ENCODE peak calls at places on chromosomes 1 and 21, in six cellular contexts. One of them, this sample, is unnamed.

GRCh38 chr1:201471772-201472171 is 2.8 kb upstream of the PHLDA3 start:
- DNase-seq in GM12878: no peak
- DNase-seq in A549: no peak
- DNase-seq in HepG2: no peak
- DNase-seq in K562: no peak
- DNase-seq in endothelial cell of umbilical vein: no peak
- DNase-seq in this sample: no peak

GRCh38 chr21:37829043-37829442 is 87.2 kb downstream of the KCNJ6 start:
- DNase-seq in GM12878: no peak
- DNase-seq in A549: no peak
- DNase-seq in HepG2: no peak
- DNase-seq in K562: no peak
- DNase-seq in endothelial cell of umbilical vein: no peak
- DNase-seq in this sample: peak

GRCh38 chr21:42360317-42360716 is 6.0 kb downstream of the TFF1 start:
- DNase-seq in GM12878: no peak
- DNase-seq in A549: peak
- DNase-seq in HepG2: peak
- DNase-seq in K562: peak
- DNase-seq in endothelial cell of umbilical vein: no peak
- DNase-seq in this sample: peak

GRCh38 chr1:2322065-2322571 is 69.2 kb downstream of the MORN1 start:
- DNase-seq in GM12878: no peak
- DNase-seq in A549: no peak
- DNase-seq in HepG2: peak
- DNase-seq in K562: no peak
- DNase-seq in endothelial cell of umbilical vein: peak
- DNase-seq in this sample: no peak

GRCh38 chr1:214494706-214495105 is 56.7 kb downstream of the PTPN14 start:
- DNase-seq in GM12878: no peak
- DNase-seq in A549: peak
- DNase-seq in HepG2: no peak
- DNase-seq in K562: no peak
- DNase-seq in endothelial cell of umbilical vein: no peak
- DNase-seq in this sample: no peak

GRCh38 chr1:76185207-76185606 is 110.7 kb downstream of the ST6GALNAC3 start:
- DNase-seq in GM12878: no peak
- DNase-seq in A549: no peak
- DNase-seq in HepG2: no peak
- DNase-seq in K562: no peak
- DNase-seq in endothelial cell of umbilical vein: no peak
- DNase-seq in this sample: no peak

GRCh38 chr1:93705897-93706500 is 24.4 kb upstream of the BCAR3 start:
- DNase-seq in GM12878: no peak
- DNase-seq in A549: peak
- DNase-seq in HepG2: no peak
- DNase-seq in K562: no peak
- DNase-seq in endothelial cell of umbilical vein: no peak
- DNase-seq in this sample: peak

GRCh38 chr1:9195651-9196050 is 38.9 kb upstream of the H6PD start:
- DNase-seq in GM12878: no peak
- DNase-seq in A549: no peak
- DNase-seq in HepG2: no peak
- DNase-seq in K562: no peak
- DNase-seq in endothelial cell of umbilical vein: no peak
- DNase-seq in this sample: no peak

GRCh38 chr1:203271018-203271743 is 34.1 kb upstream of the BTG2 start:
- DNase-seq in GM12878: no peak
- DNase-seq in A549: peak
- DNase-seq in HepG2: no peak
- DNase-seq in K562: peak
- DNase-seq in endothelial cell of umbilical vein: peak
- DNase-seq in this sample: peak

GRCh38 chr1:153540394-153541361 is at the start of gene S100A5:
- DNase-seq in GM12878: no peak
- DNase-seq in A549: no peak
- DNase-seq in HepG2: no peak
- DNase-seq in K562: peak
- DNase-seq in endothelial cell of umbilical vein: no peak
- DNase-seq in this sample: peak

GRCh38 chr1:174060090-174060489 is 37.9 kb upstream of the RC3H1 start:
- DNase-seq in GM12878: no peak
- DNase-seq in A549: no peak
- DNase-seq in HepG2: no peak
- DNase-seq in K562: no peak
- DNase-seq in endothelial cell of umbilical vein: no peak
- DNase-seq in this sample: no peak

GRCh38 chr1:243320224-243320623 is 64.4 kb downstream of the SDCCAG8 start:
- DNase-seq in GM12878: no peak
- DNase-seq in A549: no peak
- DNase-seq in HepG2: no peak
- DNase-seq in K562: no peak
- DNase-seq in endothelial cell of umbilical vein: no peak
- DNase-seq in this sample: no peak

GRCh38 chr1:197917813-197918646 is 858 bp downstream of the LHX9 start:
- DNase-seq in GM12878: no peak
- DNase-seq in A549: peak
- DNase-seq in HepG2: no peak
- DNase-seq in K562: no peak
- DNase-seq in endothelial cell of umbilical vein: peak
- DNase-seq in this sample: peak

GRCh38 chr1:121586369-121587229 is 401.8 kb downstream of the SRGAP2C start:
- DNase-seq in GM12878: no peak
- DNase-seq in A549: no peak
- DNase-seq in HepG2: peak
- DNase-seq in K562: peak
- DNase-seq in endothelial cell of umbilical vein: no peak
- DNase-seq in this sample: peak

GRCh38 chr1:6028042-6028895 is 17.4 kb upstream of the KCNAB2 start:
- DNase-seq in GM12878: no peak
- DNase-seq in A549: no peak
- DNase-seq in HepG2: no peak
- DNase-seq in K562: no peak
- DNase-seq in endothelial cell of umbilical vein: no peak
- DNase-seq in this sample: peak

GRCh38 chr21:42768324-42769121 is 110.8 kb downstream of the WDR4 start:
- DNase-seq in GM12878: no peak
- DNase-seq in A549: no peak
- DNase-seq in HepG2: no peak
- DNase-seq in K562: no peak
- DNase-seq in endothelial cell of umbilical vein: no peak
- DNase-seq in this sample: no peak

GRCh38 chr1:192550922-192551534 is 24.5 kb upstream of the RGS1 start:
- DNase-seq in GM12878: peak
- DNase-seq in A549: peak
- DNase-seq in HepG2: no peak
- DNase-seq in K562: no peak
- DNase-seq in endothelial cell of umbilical vein: peak
- DNase-seq in this sample: peak

GRCh38 chr1:97603776-97604175 is 317.1 kb downstream of the DPYD start:
- DNase-seq in GM12878: no peak
- DNase-seq in A549: no peak
- DNase-seq in HepG2: no peak
- DNase-seq in K562: no peak
- DNase-seq in endothelial cell of umbilical vein: peak
- DNase-seq in this sample: no peak

GRCh38 chr1:191608367-191608766 is 549.9 kb upstream of the RGS18 start:
- DNase-seq in GM12878: no peak
- DNase-seq in A549: peak
- DNase-seq in HepG2: peak
- DNase-seq in K562: no peak
- DNase-seq in endothelial cell of umbilical vein: no peak
- DNase-seq in this sample: peak

GRCh38 chr1:916173-917075 is 7.3 kb upstream of the SAMD11 start:
- DNase-seq in GM12878: no peak
- DNase-seq in A549: no peak
- DNase-seq in HepG2: no peak
- DNase-seq in K562: no peak
- DNase-seq in endothelial cell of umbilical vein: no peak
- DNase-seq in this sample: peak

GRCh38 chr1:167297222-167298214 is 76.8 kb downstream of the POU2F1 start:
- DNase-seq in GM12878: no peak
- DNase-seq in A549: peak
- DNase-seq in HepG2: peak
- DNase-seq in K562: no peak
- DNase-seq in endothelial cell of umbilical vein: peak
- DNase-seq in this sample: peak

GRCh38 chr21:19507682-19508260 is 1104.2 kb upstream of the TMPRSS15 start:
- DNase-seq in GM12878: no peak
- DNase-seq in A549: peak
- DNase-seq in HepG2: no peak
- DNase-seq in K562: peak
- DNase-seq in endothelial cell of umbilical vein: no peak
- DNase-seq in this sample: peak

GRCh38 chr1:53293123-53293522 is 34.7 kb downstream of the LRP8 start:
- DNase-seq in GM12878: no peak
- DNase-seq in A549: no peak
- DNase-seq in HepG2: no peak
- DNase-seq in K562: no peak
- DNase-seq in endothelial cell of umbilical vein: peak
- DNase-seq in this sample: no peak

DNA sequence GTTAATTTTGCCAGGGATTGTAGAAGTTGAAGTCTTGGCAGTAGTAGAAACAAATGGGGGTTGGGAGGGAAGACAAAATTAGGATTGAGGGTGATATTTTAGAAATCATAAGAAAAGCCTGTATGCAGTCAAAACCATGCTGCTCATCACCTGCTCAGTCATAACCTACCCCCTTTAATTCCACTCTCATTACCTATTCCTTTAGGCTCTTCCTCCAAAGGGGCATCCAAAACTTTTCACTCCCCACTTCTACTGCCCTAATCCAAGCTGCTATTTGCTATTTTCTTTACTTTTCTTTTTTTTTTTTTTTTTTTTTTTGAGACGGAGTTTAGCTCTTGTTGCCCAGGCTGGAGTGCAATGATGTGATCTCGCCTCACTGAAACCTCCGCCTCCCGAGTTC is 11.5 kb downstream of the H3-3A start:
- DNase-seq in GM12878: no peak
- DNase-seq in A549: no peak
- DNase-seq in HepG2: no peak
- DNase-seq in K562: no peak
- DNase-seq in endothelial cell of umbilical vein: no peak
- DNase-seq in this sample: no peak
- TF ChIP-seq POLR2A in GM12878: peak
- TF ChIP-seq POLR2A in A549: no peak
- TF ChIP-seq POLR2A in HepG2: no peak
- TF ChIP-seq POLR2A in K562: peak
- TF ChIP-seq POLR2A in endothelial cell of umbilical vein: no peak
- TF ChIP-seq POLR2A in this sample: no peak

DNA sequence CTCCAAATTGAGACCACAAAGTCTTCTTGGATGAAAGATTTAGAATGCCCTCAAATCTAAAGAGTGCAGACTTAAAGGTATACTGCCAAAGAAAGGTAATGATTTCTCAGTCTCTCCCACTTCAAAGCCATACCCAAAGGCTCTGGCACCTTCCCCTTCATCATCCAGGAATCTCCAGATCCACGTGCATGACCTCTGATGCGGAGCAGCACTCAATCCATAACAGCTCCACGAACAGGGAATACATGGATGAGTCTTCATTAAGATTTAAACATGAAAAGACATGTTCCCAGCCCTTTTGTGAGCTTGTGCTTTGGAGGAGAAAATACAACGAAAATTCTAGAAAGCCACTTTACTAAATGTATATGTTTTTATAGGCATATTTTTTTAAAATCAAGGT is 453.9 kb downstream of the DSCAM start:
- DNase-seq in GM12878: no peak
- DNase-seq in A549: no peak
- DNase-seq in HepG2: no peak
- DNase-seq in K562: no peak
- DNase-seq in endothelial cell of umbilical vein: no peak
- DNase-seq in this sample: no peak
- TF ChIP-seq MYC in GM12878: no peak
- TF ChIP-seq MYC in A549: no peak
- TF ChIP-seq MYC in HepG2: no peak
- TF ChIP-seq MYC in K562: no peak
- TF ChIP-seq MYC in endothelial cell of umbilical vein: no peak
- TF ChIP-seq MYC in this sample: no peak

DNA sequence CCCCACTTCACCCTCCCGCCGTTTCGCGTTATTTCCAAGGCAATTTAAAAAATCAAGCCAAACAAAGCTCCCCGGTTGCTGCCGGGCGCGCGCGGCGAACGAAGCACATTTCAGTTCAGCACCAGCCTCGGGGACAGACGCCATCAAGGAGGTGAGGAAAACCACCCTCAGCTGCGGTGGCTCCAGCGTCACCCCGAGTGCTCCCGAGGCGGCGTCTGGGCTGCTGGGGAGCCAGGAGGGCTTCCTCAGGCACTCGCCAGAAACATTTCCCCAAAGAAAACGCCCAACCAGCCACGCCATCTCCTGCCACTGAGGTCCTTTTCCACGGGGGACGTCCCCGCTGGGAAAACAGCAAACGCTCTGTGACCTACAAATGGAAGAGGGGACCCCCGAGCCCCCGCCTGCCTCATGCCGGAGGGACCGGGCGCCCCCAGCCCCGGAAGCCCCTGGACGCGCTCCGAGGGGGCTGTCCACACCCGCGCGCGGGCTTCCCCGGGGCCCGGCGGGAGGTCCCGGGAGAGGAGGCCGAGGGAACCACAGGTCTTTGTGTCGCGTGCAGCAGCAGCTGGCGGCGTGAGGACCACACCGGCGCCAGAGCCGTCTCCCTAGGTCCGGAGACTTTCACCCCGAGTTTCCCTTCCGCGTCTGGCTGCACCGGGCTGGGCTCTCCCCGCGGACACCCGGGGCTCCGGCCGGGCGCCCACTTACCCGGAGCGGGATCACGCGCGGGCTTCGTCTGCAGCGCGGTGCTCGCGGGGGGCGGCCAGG is 446 bp downstream of the GNG4 start:
- DNase-seq in GM12878: no peak
- DNase-seq in A549: peak
- DNase-seq in HepG2: peak
- DNase-seq in K562: no peak
- DNase-seq in endothelial cell of umbilical vein: peak
- DNase-seq in this sample: peak
- H3K4me3 ChIP-seq in GM12878: peak
- H3K4me3 ChIP-seq in A549: peak
- H3K4me3 ChIP-seq in HepG2: peak
- H3K4me3 ChIP-seq in K562: no peak
- H3K4me3 ChIP-seq in endothelial cell of umbilical vein: peak
- H3K4me3 ChIP-seq in this sample: peak

GRCh38 chr21:43787180-43787533 is 2.2 kb upstream of the RRP1 start:
- DNase-seq in GM12878: no peak
- DNase-seq in A549: no peak
- DNase-seq in HepG2: no peak
- DNase-seq in K562: no peak
- DNase-seq in endothelial cell of umbilical vein: no peak
- DNase-seq in this sample: peak

GRCh38 chr21:43786423-43787179 is 2.8 kb upstream of the RRP1 start:
- DNase-seq in GM12878: no peak
- DNase-seq in A549: no peak
- DNase-seq in HepG2: no peak
- DNase-seq in K562: no peak
- DNase-seq in endothelial cell of umbilical vein: no peak
- DNase-seq in this sample: peak

GRCh38 chr21:43792406-43792805 is 3.0 kb downstream of the RRP1 start:
- DNase-seq in GM12878: no peak
- DNase-seq in A549: no peak
- DNase-seq in HepG2: no peak
- DNase-seq in K562: no peak
- DNase-seq in endothelial cell of umbilical vein: no peak
- DNase-seq in this sample: no peak

GRCh38 chr21:43790053-43790524 is 712 bp downstream of the RRP1 start:
- DNase-seq in GM12878: no peak
- DNase-seq in A549: no peak
- DNase-seq in HepG2: no peak
- DNase-seq in K562: no peak
- DNase-seq in endothelial cell of umbilical vein: peak
- DNase-seq in this sample: no peak

GRCh38 chr21:43789276-43790052 is at the start of gene RRP1:
- DNase-seq in GM12878: peak
- DNase-seq in A549: peak
- DNase-seq in HepG2: peak
- DNase-seq in K562: peak
- DNase-seq in endothelial cell of umbilical vein: peak
- DNase-seq in this sample: peak
- TF ChIP-seq POLR2A in GM12878: peak
- TF ChIP-seq POLR2A in A549: peak
- TF ChIP-seq POLR2A in HepG2: no peak
- TF ChIP-seq POLR2A in K562: peak
- TF ChIP-seq POLR2A in endothelial cell of umbilical vein: peak
- TF ChIP-seq POLR2A in this sample: peak